ENCODE peak calls at places on chromosomes 3 and 15, in eight cellular contexts. D is HCT116, Q is A549, N is K562, Z is endothelial cell of umbilical vein, H is GM12878, S is HepG2, V is H1. C is an unnamed sample.

GRCh38 chr3:143201870-143202269 is 82.3 kb downstream of the CHST2 start:
- DNase-seq in Z (no peak), N (no peak), V (no peak), S (no peak), Q (no peak), H (no peak), D (no peak), C (no peak)

GRCh38 chr15:99169769-99170311 is 65.0 kb downstream of the SYNM start:
- DNase-seq in Q (no peak), D (no peak), S (no peak), Z (no peak), H (no peak), V (no peak), N (no peak), C (no peak)

GRCh38 chr3:162546910-162547309 is 1050.3 kb downstream of the OTOL1 start:
- DNase-seq in V (no peak), S (no peak), N (no peak), Z (no peak), Q (no peak), H (no peak), D (no peak), C (no peak)

GRCh38 chr3:21526461-21526860 is 224.5 kb downstream of the ZNF385D start:
- DNase-seq in D (no peak), H (no peak), V (no peak), Q (no peak), Z (no peak), S (no peak), N (peak), C (peak)

GRCh38 chr3:184771158-184771730 is 40.7 kb upstream of the VPS8 start:
- DNase-seq in S (no peak), N (no peak), H (no peak), Q (no peak), Z (no peak), V (no peak), D (no peak), C (no peak)

GRCh38 chr3:46866032-46866595 is 2.9 kb upstream of the MYL3 start:
- DNase-seq in V (no peak), Q (no peak), H (no peak), D (no peak), N (no peak), Z (no peak), S (no peak), C (no peak)

GRCh38 chr3:133472242-133472641 is 72.4 kb downstream of the BFSP2 start:
- DNase-seq in H (no peak), N (no peak), D (no peak), V (no peak), S (no peak), Q (no peak), Z (no peak), C (no peak)

GRCh38 chr3:87082806-87083440 is 92.0 kb upstream of the VGLL3 start:
- DNase-seq in H (no peak), V (peak), Q (peak), D (peak), Z (peak), N (no peak), S (peak), C (peak)

GRCh38 chr15:88909956-88910831 is 3.0 kb downstream of the MFGE8 start:
- DNase-seq in Q (no peak), D (no peak), Z (no peak), S (no peak), N (no peak), V (no peak), H (no peak), C (no peak)

GRCh38 chr15:100224206-100225185 is 117.3 kb downstream of the ADAMTS17 start:
- DNase-seq in H (no peak), D (no peak), N (no peak), V (no peak), S (no peak), Q (no peak), Z (no peak), C (peak)

GRCh38 chr15:25501828-25502446 is 63.1 kb upstream of the UBE3A start:
- DNase-seq in N (no peak), Q (no peak), S (peak), D (peak), Z (peak), H (no peak), V (no peak), C (peak)

GRCh38 chr3:195162033-195162669 is 108.8 kb downstream of the XXYLT1 start:
- DNase-seq in Z (peak), N (no peak), S (peak), D (no peak), H (no peak), V (no peak), Q (no peak), C (peak)
- TF ChIP-seq POLR2A in Z (peak), N (no peak), S (peak), D (no peak), H (peak), V (no peak), Q (no peak), C (no peak)

DNA sequence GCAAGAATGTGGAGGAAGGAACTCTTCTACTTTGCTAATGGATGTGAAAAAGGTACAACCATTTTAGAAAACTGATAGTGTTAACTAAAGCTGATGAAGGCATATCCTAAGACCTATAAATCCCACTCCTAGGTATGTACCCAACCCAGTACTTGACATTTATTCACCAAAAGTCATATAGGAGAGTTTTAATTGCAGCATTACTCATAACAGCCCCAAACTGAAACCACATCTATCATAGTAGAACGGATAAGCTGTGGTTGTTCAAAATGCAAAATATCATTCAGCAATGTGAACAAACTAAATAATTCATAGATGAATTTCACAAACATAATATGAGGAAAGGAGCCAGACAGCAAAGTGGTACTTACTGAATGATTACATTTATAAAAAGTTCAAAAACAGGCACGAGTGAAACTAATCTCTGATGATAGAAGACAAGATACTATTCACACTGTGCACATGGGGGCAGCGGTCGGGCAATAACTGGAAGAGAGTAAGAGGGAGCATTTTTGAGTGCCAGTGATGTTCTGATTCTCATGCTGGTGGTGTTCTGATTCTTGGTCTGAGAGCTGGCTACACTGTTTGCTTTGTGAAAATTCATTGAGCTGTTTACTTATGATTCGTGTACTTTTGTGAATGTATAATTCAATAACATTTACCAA is 34.3 kb downstream of the GOLIM4 start:
- DNase-seq in Z (no peak), N (no peak), V (no peak), Q (no peak), H (no peak), S (peak), D (no peak), C (no peak)
- TF ChIP-seq CTCF in Z (no peak), N (peak), V (no peak), Q (no peak), H (no peak), S (peak), D (peak), C (no peak)

DNA sequence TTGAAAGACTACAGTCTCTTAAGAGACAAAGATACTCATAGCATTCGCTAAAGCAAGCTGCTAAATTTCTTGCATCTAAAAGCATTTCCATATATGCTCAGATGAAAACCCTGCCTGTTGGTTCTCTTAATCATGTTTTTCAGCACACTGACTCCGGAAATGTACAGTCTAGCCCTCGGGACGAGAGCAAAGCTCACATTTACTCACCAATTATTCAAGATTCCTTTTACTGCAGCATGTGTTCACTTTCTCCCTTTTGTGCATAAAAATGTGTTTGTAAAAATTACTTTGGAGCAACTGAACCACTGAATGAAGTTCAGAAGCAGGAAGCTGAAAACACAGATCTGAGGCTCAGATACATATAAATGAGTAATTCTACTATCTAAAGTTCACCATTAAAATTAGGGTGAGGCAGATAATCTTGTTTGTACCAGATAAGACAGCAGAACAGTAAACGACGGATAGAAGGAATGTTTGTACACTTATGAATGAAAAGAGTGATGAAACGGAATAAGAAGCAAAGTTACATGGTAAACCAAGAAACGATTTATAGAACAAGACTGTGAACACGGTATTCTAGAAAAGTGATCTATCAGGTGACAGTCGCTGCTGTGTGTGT is 118.7 kb downstream of the GOLIM4 start:
- DNase-seq in H (no peak), Q (no peak), V (no peak), N (no peak), D (no peak), Z (no peak), S (peak), C (no peak)
- TF ChIP-seq MAX in H (no peak), Q (no peak), V (no peak), N (no peak), D (no peak), Z (no peak), S (peak), C (no peak)

GRCh38 chr3:51384145-51384729 is 854 bp upstream of the MANF start:
- DNase-seq in S (no peak), V (no peak), Z (peak), H (no peak), D (no peak), N (no peak), Q (no peak), C (peak)

GRCh38 chr3:51385621-51386091 is 565 bp downstream of the MANF start:
- DNase-seq in D (no peak), H (no peak), V (no peak), Q (no peak), S (no peak), Z (peak), N (no peak), C (no peak)

GRCh38 chr3:51386159-51386851 is 1.2 kb downstream of the MANF start:
- DNase-seq in S (no peak), N (no peak), Q (no peak), Z (no peak), D (no peak), V (no peak), H (no peak), C (peak)

GRCh38 chr3:51382947-51383578 is 2.0 kb upstream of the MANF start:
- DNase-seq in V (no peak), H (no peak), S (no peak), Z (no peak), Q (no peak), N (no peak), D (no peak), C (peak)

GRCh38 chr3:51384730-51385473 is at the start of gene MANF:
- DNase-seq in N (peak), D (peak), V (peak), Q (peak), Z (peak), H (peak), S (peak), C (peak)
- TF ChIP-seq POLR2A in N (peak), D (peak), V (no peak), Q (peak), Z (peak), H (peak), S (peak), C (peak)

GRCh38 chr3:149512073-149512782 is 37.7 kb downstream of the TM4SF4 start:
- DNase-seq in Z (peak), V (no peak), D (peak), S (peak), Q (peak), N (peak), H (no peak), C (peak)
- TF ChIP-seq CTCF in Z (peak), V (peak), D (peak), S (peak), Q (peak), N (peak), H (peak), C (peak)

DNA sequence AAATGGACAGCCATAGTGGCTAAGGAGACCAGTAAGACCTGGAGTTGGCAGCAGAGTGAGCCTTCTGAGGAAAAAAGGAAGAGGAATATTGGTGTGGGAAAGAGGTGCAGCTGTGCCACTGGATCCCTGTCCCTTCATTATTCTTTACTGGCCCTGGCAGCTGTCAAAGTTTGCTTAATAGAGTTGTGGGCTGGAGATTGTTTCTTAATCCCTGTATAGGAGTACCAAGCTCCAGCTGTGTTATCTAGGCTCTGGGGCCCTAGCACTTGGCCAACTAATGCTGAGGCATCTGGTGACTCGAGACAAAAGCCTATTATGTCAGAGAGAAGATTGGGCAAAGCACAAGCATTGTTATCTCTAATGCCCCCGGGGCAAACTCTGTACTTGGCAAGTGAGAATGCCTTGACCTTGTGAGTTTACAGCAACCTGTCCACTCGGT is 61.4 kb downstream of the ZNF609 start:
- DNase-seq in Z (no peak), Q (peak), S (peak), H (no peak), N (no peak), D (peak), V (peak), C (peak)
- TF ChIP-seq MAX in Z (no peak), Q (no peak), S (no peak), H (no peak), N (no peak), D (no peak), V (no peak), C (no peak)

GRCh38 chr15:68054658-68055223 is 626 bp downstream of the PIAS1 start:
- DNase-seq in D (no peak), H (no peak), Q (peak), S (peak), Z (peak), V (peak), N (peak), C (peak)

GRCh38 chr15:68055224-68055705 is 1.1 kb downstream of the PIAS1 start:
- DNase-seq in N (no peak), V (no peak), Q (no peak), S (no peak), D (no peak), Z (peak), H (peak), C (peak)

GRCh38 chr15:68053001-68053400 is 1.1 kb upstream of the PIAS1 start:
- DNase-seq in H (no peak), N (no peak), D (no peak), V (no peak), S (no peak), Z (no peak), Q (no peak), C (no peak)

GRCh38 chr15:68053701-68053996 is 466 bp upstream of the PIAS1 start:
- DNase-seq in H (no peak), Z (no peak), D (no peak), S (no peak), N (no peak), V (no peak), Q (no peak), C (no peak)

DNA sequence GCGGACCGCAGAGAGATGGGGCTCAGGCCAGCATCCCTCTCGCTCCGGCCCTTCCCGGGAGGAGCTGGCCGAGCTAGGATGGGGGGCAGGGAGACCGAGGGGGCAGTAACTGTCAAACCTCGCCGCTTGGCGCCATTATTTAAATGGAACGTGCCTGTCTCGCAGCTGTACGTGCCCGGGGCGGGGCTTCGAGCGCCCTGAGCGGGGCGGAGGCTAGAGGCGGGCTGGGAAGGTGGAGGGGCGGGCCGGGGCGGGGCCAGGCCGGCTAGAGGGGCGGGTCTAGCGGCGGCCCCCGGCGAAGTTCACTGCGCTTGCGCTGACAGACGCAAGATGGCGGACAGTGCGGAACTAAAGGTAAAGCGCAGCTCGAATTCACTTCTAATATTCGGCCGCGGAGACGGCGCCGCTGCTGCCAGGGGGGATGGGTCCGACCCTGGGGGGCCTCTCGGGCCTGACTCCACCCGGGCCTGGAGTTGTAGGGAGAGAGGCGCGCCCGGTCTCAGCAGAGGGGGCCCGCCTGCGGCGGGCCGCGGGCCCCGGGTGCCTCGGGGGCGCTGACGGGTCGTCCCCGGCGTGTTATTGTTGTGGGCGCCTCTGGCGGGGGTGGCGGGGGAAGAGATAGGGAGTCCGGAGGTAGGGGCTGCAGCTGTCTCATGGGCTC is at the start of gene PIAS1:
- DNase-seq in Q (peak), V (peak), H (peak), Z (peak), N (peak), D (peak), S (peak), C (peak)
- TF ChIP-seq POLR2A in Q (peak), V (peak), H (peak), Z (peak), N (peak), D (peak), S (peak), C (peak)

GRCh38 chr15:48802867-48803266 is 8.0 kb downstream of the CEP152 start:
- DNase-seq in H (no peak), D (no peak), N (no peak), S (no peak), Z (no peak), Q (no peak), V (no peak), C (peak)

GRCh38 chr15:48802257-48802656 is 8.6 kb downstream of the CEP152 start:
- DNase-seq in V (no peak), S (no peak), H (no peak), Q (no peak), N (no peak), Z (no peak), D (no peak), C (no peak)

GRCh38 chr15:48800245-48800644 is 10.6 kb downstream of the CEP152 start:
- DNase-seq in H (no peak), S (peak), D (no peak), V (no peak), Z (no peak), N (no peak), Q (no peak), C (no peak)

GRCh38 chr15:48798319-48798718 is 12.6 kb downstream of the CEP152 start:
- DNase-seq in V (no peak), Q (no peak), D (no peak), Z (no peak), N (no peak), H (no peak), S (no peak), C (no peak)

DNA sequence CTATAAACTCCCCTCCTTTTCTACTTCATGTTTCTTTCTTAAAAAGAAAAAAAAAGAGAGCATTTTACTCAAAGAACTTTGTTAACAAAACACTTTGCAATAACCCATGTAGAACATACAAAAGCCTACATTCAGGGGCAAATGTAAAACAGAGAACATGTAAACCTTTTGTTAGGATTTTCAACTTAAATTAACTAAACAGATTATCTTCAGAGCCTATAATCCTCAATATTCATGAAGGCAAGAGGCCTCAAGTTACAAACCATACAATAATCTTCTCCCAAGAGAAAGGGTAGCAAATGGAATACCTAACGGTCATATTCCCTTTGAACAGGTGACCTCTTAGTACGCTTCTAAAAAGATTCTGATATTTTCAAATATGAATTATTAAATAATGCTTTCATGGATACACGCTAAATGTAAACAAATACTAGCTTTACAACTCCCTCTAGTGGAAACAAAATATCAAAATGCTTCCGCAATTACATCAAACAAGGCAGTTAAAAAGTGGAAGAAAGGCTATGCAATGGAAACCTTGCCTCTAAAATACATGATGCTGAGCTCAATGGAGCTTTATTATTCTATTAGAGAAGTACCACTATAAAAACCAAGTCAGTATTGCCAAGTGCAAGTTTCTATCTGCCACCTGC is 9.9 kb downstream of the CEP152 start:
- DNase-seq in S (peak), Z (peak), D (no peak), H (no peak), N (no peak), Q (peak), V (no peak), C (peak)
- TF ChIP-seq CTCF in S (peak), Z (peak), D (peak), H (peak), N (peak), Q (peak), V (no peak), C (peak)